ENCODE peak calls at places on chromosomes 6 and 20, in nine cellular contexts. Q, J, E, G, T, L, M, P and D are unnamed samples.

GRCh38 chr6:905541-905940 is 212.6 kb upstream of the EXOC2 start:
- DNase-seq in E (no peak), J (no peak), Q (no peak), M (no peak), T (no peak), P (no peak), G (no peak), L (no peak), D (no peak)

GRCh38 chr6:104472245-104472644 is 387.5 kb downstream of the HACE1 start:
- DNase-seq in G (no peak), P (no peak), J (no peak), Q (no peak), L (no peak), E (no peak), T (no peak), M (no peak), D (no peak)

GRCh38 chr20:24207803-24208300 is 219.3 kb upstream of the GGTLC1 start:
- DNase-seq in L (no peak), G (no peak), Q (no peak), T (no peak), E (no peak), P (no peak), J (no peak), M (no peak), D (no peak)

GRCh38 chr6:41700577-41701347 is 34.6 kb downstream of the TFEB start:
- DNase-seq in M (no peak), E (no peak), G (no peak), Q (no peak), P (no peak), T (no peak), L (no peak), J (peak; percentile 52), D (no peak)

GRCh38 chr6:85726206-85726605 is 83.5 kb upstream of the SYNCRIP start:
- DNase-seq in G (no peak), T (no peak), M (no peak), J (peak; percentile 9), E (no peak), L (no peak), P (no peak), Q (no peak), D (no peak)

GRCh38 chr20:38838326-38838725 is 32.8 kb downstream of the PPP1R16B start:
- DNase-seq in G (no peak), T (no peak), E (no peak), Q (no peak), L (no peak), J (no peak), P (no peak), M (no peak), D (no peak)

GRCh38 chr20:54133434-54134427 is 40.1 kb downstream of the CYP24A1 start:
- DNase-seq in Q (no peak), G (peak; percentile 67), J (no peak), P (no peak), M (no peak), L (no peak), T (no peak), E (no peak), D (no peak)

GRCh38 chr6:144999127-144999526 is 714.0 kb downstream of the UTRN start:
- DNase-seq in J (no peak), P (no peak), Q (no peak), T (no peak), E (peak; percentile 20), G (no peak), L (no peak), M (no peak), D (no peak)

GRCh38 chr6:89520730-89521129 is 87.8 kb downstream of the ANKRD6 start:
- DNase-seq in Q (no peak), M (no peak), J (no peak), G (no peak), E (no peak), L (no peak), T (no peak), P (no peak), D (no peak)

GRCh38 chr6:156497618-156498017 is 279.6 kb upstream of the ARID1B start:
- DNase-seq in P (no peak), T (no peak), M (no peak), E (no peak), Q (no peak), J (no peak), G (no peak), L (no peak), D (no peak)

GRCh38 chr20:5491463-5491862 is 174.7 kb upstream of the PROKR2 start:
- DNase-seq in M (no peak), G (no peak), T (no peak), L (no peak), P (peak; percentile 64), E (no peak), Q (no peak), J (no peak), D (no peak)

GRCh38 chr6:93416575-93417420 is 2.6 kb downstream of the EPHA7 start:
- DNase-seq in L (peak; percentile 63), P (peak; percentile 2), G (peak; percentile 57), J (peak; percentile 56), T (no peak), E (no peak), Q (no peak), M (no peak), D (no peak)

GRCh38 chr6:82555801-82556200 is 192.2 kb downstream of the TPBG start:
- DNase-seq in M (no peak), L (no peak), P (no peak), J (peak; percentile 11), G (no peak), Q (no peak), E (no peak), T (no peak), D (no peak)

GRCh38 chr6:119612176-119612870 is 262.8 kb upstream of the MAN1A1 start:
- DNase-seq in G (no peak), Q (no peak), E (no peak), P (no peak), J (no peak), L (no peak), T (no peak), M (no peak), D (no peak)

GRCh38 chr6:87366899-87367298 is 22.3 kb downstream of the C6orf163 start:
- DNase-seq in M (no peak), J (no peak), E (no peak), T (no peak), P (no peak), Q (no peak), G (no peak), L (no peak), D (no peak)
- H3K4me3 ChIP-seq in M (no peak overlapping the region), J (no peak overlapping the region), E (no peak overlapping the region), T (no peak overlapping the region), P (no peak overlapping the region), Q (no peak overlapping the region), G (no peak overlapping the region), L (no peak overlapping the region), D (no peak overlapping the region)

GRCh38 chr20:32188376-32189122 is 19.0 kb downstream of the PLAGL2 start:
- DNase-seq in G (no peak), L (no peak), T (no peak), Q (no peak), M (no peak), J (no peak), E (no peak), P (no peak), D (no peak)

GRCh38 chr20:32190608-32191415 is 16.7 kb downstream of the PLAGL2 start:
- DNase-seq in M (no peak), L (peak; percentile 19), T (no peak), P (no peak), E (no peak), J (no peak), Q (no peak), G (peak; percentile 34), D (no peak)

GRCh38 chr20:32189691-32190607 is 17.6 kb downstream of the PLAGL2 start:
- DNase-seq in T (peak; percentile 46), L (peak; percentile 72), M (peak; percentile 36), Q (peak; percentile 52), P (no peak), E (no peak), J (peak; percentile 36), G (peak; percentile 82), D (no peak)

GRCh38 chr20:32191422-32191821 is 16.1 kb downstream of the PLAGL2 start:
- DNase-seq in E (no peak), G (no peak), J (no peak), Q (no peak), L (peak; percentile 20), T (no peak), M (no peak), P (no peak), D (no peak)

DNA sequence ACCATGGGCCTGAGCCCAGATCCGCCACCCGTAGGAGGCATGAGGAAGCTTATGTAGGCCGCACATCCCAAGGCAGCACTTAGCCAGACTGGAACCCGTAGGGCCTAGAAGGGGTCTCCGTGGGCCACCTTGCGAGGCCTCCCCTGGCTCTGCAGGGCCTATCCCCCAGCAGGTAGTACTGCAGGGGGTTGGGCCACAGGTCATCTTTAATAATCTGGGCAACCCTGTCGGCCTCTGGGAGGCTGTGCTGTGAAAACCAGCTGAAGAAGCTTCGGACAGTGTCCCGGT is 18.5 kb downstream of the PLAGL2 start:
- DNase-seq in P (no peak), L (peak; percentile 55), T (no peak), Q (no peak), M (no peak), E (no peak), G (no peak), J (no peak), D (no peak)
- H3K4me3 ChIP-seq in P (no peak overlapping the region), L (peak overlapping the region; percentile 82), T (no peak overlapping the region), Q (no peak overlapping the region), M (peak overlapping the region; percentile 76), E (no peak overlapping the region), G (peak overlapping the region; percentile 72), J (no peak overlapping the region), D (peak overlapping the region; percentile 60)

GRCh38 chr6:158057213-158057987 is 75.7 kb downstream of the SYNJ2 start:
- DNase-seq in T (peak; percentile 64), G (no peak), E (peak; percentile 90), P (no peak), M (no peak), J (peak; percentile 95), L (no peak), Q (no peak), D (no peak)
- H3K4me3 ChIP-seq in T (no peak overlapping the region), G (no peak overlapping the region), E (no peak overlapping the region), P (no peak overlapping the region), M (no peak overlapping the region), J (no peak overlapping the region), L (no peak overlapping the region), Q (no peak overlapping the region), D (no peak overlapping the region)

GRCh38 chr20:43916875-43917371 is 2.3 kb downstream of the TOX2 start:
- DNase-seq in Q (no peak), T (no peak), J (peak; percentile 16), G (no peak), L (peak; percentile 50), M (no peak), E (no peak), P (no peak), D (no peak)

GRCh38 chr20:43917380-43917779 is 2.7 kb downstream of the TOX2 start:
- DNase-seq in P (no peak), J (no peak), E (no peak), M (no peak), L (peak; percentile 31), T (no peak), G (no peak), Q (no peak), D (no peak)

GRCh38 chr20:43915209-43916072 is 789 bp downstream of the TOX2 start:
- DNase-seq in Q (peak; percentile 21), M (no peak), P (no peak), T (no peak), L (peak; percentile 63), G (peak; percentile 26), E (no peak), J (peak; percentile 18), D (no peak)

GRCh38 chr20:43914697-43915208 is at the start of gene TOX2:
- DNase-seq in P (no peak), L (peak; percentile 54), E (no peak), Q (peak; percentile 36), G (peak; percentile 70), T (peak; percentile 57), M (no peak), J (no peak), D (no peak)

GRCh38 chr20:43916073-43916874 is 1.6 kb downstream of the TOX2 start:
- DNase-seq in P (no peak), T (no peak), M (no peak), E (no peak), G (peak; percentile 23), Q (no peak), J (peak; percentile 25), L (peak; percentile 60), D (no peak)
- H3K4me3 ChIP-seq in P (no peak overlapping the region), T (no peak overlapping the region), M (no peak overlapping the region), E (peak overlapping the region; percentile 61), G (peak overlapping the region; percentile 33), Q (peak overlapping the region; percentile 62), J (peak overlapping the region; percentile 58), L (peak overlapping the region; percentile 44), D (no peak overlapping the region)